ENCODE peak calls at places on chromosomes 1 and 21, in four cellular contexts. T is Panc1, U is neural progenitor cell, G is stomach. B is an unnamed sample.
A peak's percentile ranks its signal among the peaks of the same experiment; 100 is the strongest.

GRCh38 chr1:8197493-8198282 is 120.2 kb upstream of the SLC45A1 start:
- DNase-seq in U (no peak), T (peak; percentile 64), G (peak; percentile 58), B (no peak)

GRCh38 chr1:199205740-199206139 is 566.9 kb downstream of the PTPRC start:
- DNase-seq in U (no peak), G (no peak), T (no peak), B (no peak)

GRCh38 chr21:46067505-46068201 is 30.3 kb upstream of the COL6A2 start:
- DNase-seq in U (no peak), T (no peak), G (no peak), B (no peak)

GRCh38 chr1:201925961-201926585 is 20.3 kb downstream of the LMOD1 start:
- DNase-seq in G (no peak), T (no peak), U (no peak), B (no peak)

GRCh38 chr1:98133151-98133550 is 212.3 kb upstream of the DPYD start:
- DNase-seq in T (no peak), U (no peak), G (no peak), B (no peak)

GRCh38 chr1:98328855-98329254 is 332.7 kb upstream of the SNX7 start:
- DNase-seq in G (no peak), T (no peak), U (no peak), B (no peak)

GRCh38 chr1:27862671-27863551 is 9.4 kb upstream of the THEMIS2 start:
- DNase-seq in U (no peak), G (no peak), T (peak; percentile 66), B (no peak)

GRCh38 chr1:183844806-183845205 is 39.9 kb downstream of the RGL1 start:
- DNase-seq in T (no peak), G (no peak), U (no peak), B (peak; percentile 87)

GRCh38 chr1:192631749-192632148 is 4.2 kb upstream of the RGS13 start:
- DNase-seq in G (no peak), U (no peak), T (no peak), B (no peak)

GRCh38 chr1:43924516-43924915 is 9.1 kb upstream of the ARTN start:
- DNase-seq in G (no peak), T (no peak), U (no peak), B (no peak)

GRCh38 chr1:85200367-85200869 is 398 bp downstream of the SYDE2 start:
- DNase-seq in T (no peak), G (peak; percentile 26), U (peak; percentile 73), B (no peak)

GRCh38 chr1:228798548-228798947 is 63.3 kb downstream of the RHOU start:
- DNase-seq in U (no peak), G (no peak), T (no peak), B (no peak)
- H3K4me1 ChIP-seq in U (peaks cover 7% of the 10 kb centered on the region), G (peaks cover 14% of the 10 kb centered on the region), T (no peaks in the 10 kb centered on the region), B (peaks cover 14% of the 10 kb centered on the region)

GRCh38 chr1:6235302-6235680 is 473 bp downstream of the ICMT start:
- DNase-seq in T (no peak), U (no peak), G (no peak), B (peak; percentile 24)

GRCh38 chr1:6239213-6239752 is 3.5 kb upstream of the ICMT start:
- DNase-seq in T (no peak), G (no peak), U (peak; percentile 65), B (no peak)

GRCh38 chr1:6237093-6237492 is 1.3 kb upstream of the ICMT start:
- DNase-seq in G (no peak), U (no peak), T (no peak), B (no peak)

GRCh38 chr1:6234502-6235295 is 1.1 kb downstream of the ICMT start:
- DNase-seq in U (no peak), T (no peak), G (no peak), B (no peak)

DNA sequence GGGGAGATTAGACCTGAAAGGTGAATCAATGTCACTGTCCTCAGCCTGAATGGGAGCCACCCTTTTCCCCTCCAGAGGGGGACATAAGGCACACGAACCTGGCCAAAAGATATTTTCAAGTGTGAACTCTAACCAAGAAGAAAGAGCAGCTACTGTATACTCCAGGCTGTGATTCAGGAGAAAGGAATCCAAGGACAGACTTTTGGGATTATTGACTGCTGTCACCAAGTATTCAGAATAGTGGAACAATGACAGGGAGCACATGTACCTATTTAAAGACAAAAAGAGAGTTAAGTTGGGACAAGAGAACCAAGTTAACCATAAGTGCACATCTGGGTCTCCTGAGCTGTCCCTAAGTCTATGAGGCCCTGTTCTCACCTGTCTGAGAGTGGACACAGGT is 2.4 kb downstream of the ICMT start:
- DNase-seq in U (no peak), T (no peak), G (no peak), B (no peak)
- H3K4me3 ChIP-seq in U (no peak overlapping the region), T (no peak overlapping the region), G (no peak overlapping the region), B (no peak overlapping the region)

GRCh38 chr1:229086091-229086490 is 184.8 kb upstream of the RAB4A start:
- DNase-seq in U (no peak), G (no peak), T (no peak), B (no peak)

GRCh38 chr1:229086686-229087085 is 184.2 kb upstream of the RAB4A start:
- DNase-seq in T (no peak), U (no peak), G (no peak), B (no peak)

GRCh38 chr1:229087906-229088305 is 183.0 kb upstream of the RAB4A start:
- DNase-seq in T (no peak), G (no peak), U (no peak), B (no peak)

GRCh38 chr1:229087339-229087738 is 183.6 kb upstream of the RAB4A start:
- DNase-seq in U (no peak), T (no peak), G (no peak), B (no peak)

GRCh38 chr1:229085291-229085690 is 185.6 kb upstream of the RAB4A start:
- DNase-seq in U (no peak), G (no peak), T (no peak), B (no peak)
- H3K4me1 ChIP-seq in U (peaks cover 15% of the 10 kb centered on the region), G (no peaks in the 10 kb centered on the region), T (no peaks in the 10 kb centered on the region), B (no peaks in the 10 kb centered on the region)

DNA sequence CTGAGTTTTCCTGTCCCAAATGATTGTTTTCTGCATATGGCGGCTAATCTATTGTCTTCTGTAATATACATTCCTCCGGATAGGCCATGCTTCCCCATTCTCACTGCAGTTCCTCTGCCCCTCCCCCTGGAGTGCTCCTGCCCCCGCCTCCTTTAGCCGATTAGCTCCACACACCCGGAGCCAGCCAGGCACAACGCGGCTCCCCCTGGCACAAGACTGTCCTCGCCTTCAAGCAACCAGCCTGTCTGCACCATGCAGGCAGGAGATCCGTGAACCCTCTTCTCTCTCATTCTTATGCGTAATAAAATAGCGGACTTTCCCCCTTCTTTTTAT is 18.0 kb downstream of the SERTAD4 start:
- DNase-seq in G (peak; percentile 65), U (peak; percentile 82), T (no peak), B (peak; percentile 18)
- H3K4me3 ChIP-seq in G (peak overlapping the region; percentile 64), U (peak overlapping the region; percentile 61), T (no peak overlapping the region), B (peak overlapping the region; percentile 67)

DNA sequence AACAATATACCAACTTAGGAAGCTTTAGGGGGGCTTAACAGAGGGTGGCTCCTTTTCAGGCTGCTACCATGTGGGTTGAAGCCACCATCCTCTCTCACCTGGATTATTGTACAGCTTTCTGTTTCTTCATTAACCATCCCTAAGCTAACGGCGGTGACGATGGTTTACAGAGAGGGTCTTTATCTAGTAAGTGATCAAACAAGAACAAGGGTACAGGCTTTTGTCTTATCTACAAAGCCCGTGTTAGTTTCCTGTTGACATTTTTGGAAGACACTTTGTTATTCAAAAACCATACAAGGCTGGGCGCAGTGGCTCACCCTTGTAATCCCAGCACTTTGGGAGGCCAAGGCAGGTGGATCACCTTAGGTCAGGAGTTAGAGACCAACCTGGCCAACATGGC is 20.4 kb downstream of the SLC25A33 start:
- DNase-seq in G (no peak), T (no peak), U (no peak), B (no peak)
- H3K4me1 ChIP-seq in G (peaks cover 64% of the 10 kb centered on the region), T (no peaks in the 10 kb centered on the region), U (no peaks in the 10 kb centered on the region), B (no peaks in the 10 kb centered on the region)

DNA sequence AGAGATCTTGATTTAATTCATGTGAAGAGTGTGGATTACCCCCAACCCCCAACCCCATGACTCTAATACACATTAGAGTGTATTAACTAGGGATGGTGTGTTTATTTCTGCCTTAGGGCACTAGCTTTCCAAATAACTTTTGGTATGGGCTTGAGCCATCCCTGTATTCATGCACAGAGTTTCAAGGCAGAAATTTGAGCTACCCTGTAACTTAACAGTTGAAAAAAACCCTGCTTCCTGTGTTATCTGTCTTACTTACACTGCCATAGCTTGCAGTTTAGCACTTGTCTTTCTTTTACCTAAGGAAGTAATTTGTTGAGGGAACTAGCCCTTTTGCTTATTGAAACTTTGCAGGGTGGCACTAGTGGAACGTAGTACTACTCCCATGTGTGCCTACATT is 6.3 kb downstream of the SRSF11 start:
- DNase-seq in U (no peak), G (no peak), T (no peak), B (peak; percentile 27)
- H3K4me3 ChIP-seq in U (no peak overlapping the region), G (no peak overlapping the region), T (no peak overlapping the region), B (no peak overlapping the region)

DNA sequence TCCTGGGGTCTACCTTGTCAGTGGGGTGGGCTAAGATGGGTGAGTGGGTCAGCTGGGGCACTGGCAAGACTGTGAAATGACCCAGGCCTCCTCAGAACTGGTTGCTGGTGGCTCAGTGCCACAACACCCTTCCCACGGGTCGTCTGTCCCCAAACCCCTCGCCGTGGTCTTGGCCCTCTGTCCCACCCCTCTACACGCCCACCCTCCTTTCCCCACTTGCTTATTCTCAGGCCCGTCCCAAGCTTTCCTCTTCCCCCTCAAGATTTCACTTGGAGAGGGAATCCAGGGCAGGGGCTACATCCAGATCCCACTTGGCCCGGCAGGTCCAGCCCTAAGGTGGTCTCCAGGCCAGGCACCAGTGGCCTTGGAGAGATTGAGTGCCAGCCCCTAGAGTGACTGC is 16.7 kb downstream of the CSF1 start:
- DNase-seq in T (no peak), U (no peak), G (no peak), B (no peak)
- H3K4me1 ChIP-seq in T (peaks cover 95% of the 10 kb centered on the region), U (peaks cover 21% of the 10 kb centered on the region), G (peaks cover 88% of the 10 kb centered on the region), B (no peaks in the 10 kb centered on the region)

B was measured in MM.1S.